ENCODE peak calls at places on chromosomes 6 and 20, in eight cellular contexts. D, F, G, I, H, X, Y and S are unnamed samples.

GRCh38 chr20:1861347-1861987 is 33.7 kb upstream of the SIRPA start:
- DNase-seq in G (no peak), I (no peak), D (no peak), F (no peak), H (no peak), Y (peak; percentile 34), X (no peak), S (no peak)

GRCh38 chr6:23532227-23532626 is 593.8 kb upstream of the NRSN1 start:
- DNase-seq in D (no peak), Y (peak; percentile 5), F (peak; percentile 61), H (no peak), X (no peak), G (no peak), I (no peak), S (no peak)

GRCh38 chr6:41360314-41360685 is 24.9 kb downstream of the NCR2 start:
- DNase-seq in Y (no peak), G (no peak), D (no peak), X (no peak), F (no peak), I (no peak), H (no peak), S (no peak)

GRCh38 chr6:155089746-155090145 is 94.6 kb downstream of the TIAM2 start:
- DNase-seq in G (no peak), F (no peak), H (no peak), Y (no peak), I (no peak), D (no peak), X (no peak), S (no peak)

GRCh38 chr20:63118303-63118670 is 97.6 kb downstream of the YTHDF1 start:
- DNase-seq in Y (no peak), F (no peak), H (no peak), X (no peak), D (no peak), G (no peak), I (no peak), S (no peak)

GRCh38 chr20:25253606-25254275 is 5.9 kb downstream of the PYGB start:
- DNase-seq in D (no peak), X (no peak), H (no peak), F (peak; percentile 57), Y (peak; percentile 45), G (no peak), I (no peak), S (peak; percentile 52)

GRCh38 chr20:46357030-46357514 is 48.8 kb upstream of the CDH22 start:
- DNase-seq in I (no peak), F (peak; percentile 15), G (no peak), D (no peak), H (no peak), X (no peak), Y (no peak), S (no peak)

GRCh38 chr20:22106308-22106938 is 401.0 kb downstream of the PAX1 start:
- DNase-seq in X (no peak), D (no peak), F (no peak), Y (no peak), I (no peak), G (peak; percentile 12), H (no peak), S (no peak)

GRCh38 chr6:85062884-85063283 is 298.5 kb upstream of the TBX18 start:
- DNase-seq in X (no peak), Y (no peak), G (no peak), D (no peak), H (no peak), I (no peak), F (no peak), S (no peak)

GRCh38 chr20:51428451-51429143 is 113.9 kb downstream of the NFATC2 start:
- DNase-seq in G (no peak), Y (no peak), D (peak; percentile 21), H (no peak), X (no peak), F (peak; percentile 76), I (no peak), S (no peak)

GRCh38 chr20:60137657-60138245 is 179.5 kb downstream of the CDH26 start:
- DNase-seq in X (no peak), F (no peak), Y (peak; percentile 20), D (no peak), I (no peak), H (no peak), G (no peak), S (no peak)

GRCh38 chr6:32624565-32624964 is 12.6 kb upstream of the HLA-DQA1 start:
- DNase-seq in Y (no peak), X (no peak), G (no peak), D (no peak), I (no peak), H (no peak), F (no peak), S (no peak)

GRCh38 chr20:61588356-61589054 is 336.4 kb downstream of the CDH4 start:
- DNase-seq in G (no peak), D (no peak), Y (peak; percentile 64), H (no peak), X (peak; percentile 20), I (no peak), F (peak; percentile 24), S (no peak)

GRCh38 chr20:61604494-61604893 is 352.4 kb downstream of the CDH4 start:
- DNase-seq in G (no peak), X (no peak), I (no peak), Y (no peak), D (no peak), H (no peak), F (no peak), S (no peak)

GRCh38 chr6:106159531-106159940 is 73.4 kb downstream of the PRDM1 start:
- DNase-seq in X (no peak), I (no peak), D (no peak), G (no peak), H (no peak), Y (peak; percentile 80), F (peak; percentile 86), S (peak; percentile 54)

GRCh38 chr6:44258325-44258863 is 1.1 kb upstream of the SLC35B2 start:
- DNase-seq in X (no peak), F (no peak), G (no peak), H (no peak), D (no peak), Y (no peak), I (no peak), S (no peak)

GRCh38 chr20:34954905-34955231 is 738 bp downstream of the GSS start:
- DNase-seq in H (peak; percentile 70), Y (peak; percentile 51), X (peak; percentile 35), D (no peak), I (no peak), F (peak; percentile 38), G (no peak), S (no peak)

GRCh38 chr6:6772751-6773150 is 184.2 kb downstream of the LY86 start:
- DNase-seq in D (no peak), Y (no peak), G (no peak), X (no peak), F (peak; percentile 9), H (no peak), I (no peak), S (no peak)

GRCh38 chr6:49339096-49339495 is 124.0 kb downstream of the MMUT start:
- DNase-seq in G (no peak), D (no peak), H (no peak), Y (no peak), I (no peak), F (no peak), X (no peak), S (no peak)

DNA sequence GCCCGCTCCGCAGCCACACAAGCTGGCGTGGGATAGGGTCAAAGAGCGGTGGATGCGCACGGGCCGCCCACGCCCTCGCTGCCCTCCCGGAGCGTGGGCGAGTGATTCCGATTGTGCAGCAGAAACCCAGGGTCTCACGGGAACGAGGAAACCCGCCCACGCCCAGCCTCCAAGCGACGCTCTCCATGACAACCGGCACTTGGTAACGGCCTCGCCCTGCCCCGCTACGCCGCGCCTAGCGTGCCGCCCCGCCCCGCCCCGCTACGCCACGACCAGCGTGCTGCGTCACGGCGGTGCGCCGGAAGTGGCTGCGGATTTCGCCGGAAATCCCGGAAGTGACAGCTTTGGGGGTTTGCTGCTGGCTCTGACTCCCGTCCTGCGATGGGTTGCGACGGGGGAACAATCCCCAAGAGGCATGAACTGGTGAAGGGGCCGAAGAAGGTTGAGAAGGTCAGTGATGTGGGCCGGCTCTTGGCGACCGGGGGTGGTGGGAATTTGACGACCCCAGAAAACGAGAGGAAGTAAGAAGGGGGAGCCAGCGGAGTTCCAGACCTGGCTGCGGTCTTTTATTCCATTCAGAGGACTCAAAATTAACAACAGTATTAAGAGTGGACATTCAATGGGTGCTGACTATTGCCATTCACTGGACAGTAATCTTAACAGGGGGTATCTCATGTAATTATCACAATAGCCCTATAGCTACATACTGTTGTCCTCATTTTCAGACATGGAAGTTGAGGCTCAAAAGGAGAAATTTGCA is at the start of gene RTF2:
- DNase-seq in H (peak; percentile 95), G (peak; percentile 54), I (peak; percentile 68), D (peak; percentile 81), F (peak; percentile 98), Y (peak; percentile 93), X (peak; percentile 81), S (peak; percentile 38)
- TF ChIP-seq CTCF in H (no peak), G (no peak), I (no peak), D (no peak), F (no peak), Y (no peak), X (no peak), S (no peak)

GRCh38 chr6:56850618-56851017 is 104.3 kb upstream of the BEND6 start:
- DNase-seq in I (no peak), H (no peak), D (no peak), F (no peak), X (no peak), G (no peak), Y (no peak), S (no peak)

GRCh38 chr6:56851541-56852248 is 103.2 kb upstream of the BEND6 start:
- DNase-seq in F (peak; percentile 88), X (peak; percentile 81), D (no peak), G (peak; percentile 91), I (no peak), H (peak; percentile 43), Y (peak; percentile 91), S (no peak)

GRCh38 chr6:56849876-56850275 is 105.0 kb upstream of the BEND6 start:
- DNase-seq in F (peak; percentile 17), X (no peak), G (no peak), I (no peak), Y (peak; percentile 41), H (no peak), D (no peak), S (no peak)

GRCh38 chr6:56852249-56852606 is 102.7 kb upstream of the BEND6 start:
- DNase-seq in G (no peak), H (no peak), D (no peak), X (no peak), Y (no peak), F (no peak), I (no peak), S (no peak)

GRCh38 chr6:56851104-56851503 is 103.8 kb upstream of the BEND6 start:
- DNase-seq in G (no peak), Y (peak; percentile 46), D (no peak), I (no peak), X (no peak), H (no peak), F (peak; percentile 26), S (no peak)
- H3K4me3 ChIP-seq in G (peak overlapping the region; percentile 42), Y (peak overlapping the region; percentile 76), D (no peak overlapping the region), I (peak overlapping the region; percentile 66), X (peak overlapping the region; percentile 67), H (peak overlapping the region; percentile 41), F (peak overlapping the region; percentile 30), S (peak overlapping the region; percentile 58)

GRCh38 chr6:109015185-109015584 is 79.5 kb downstream of the SESN1 start:
- DNase-seq in H (no peak), I (no peak), Y (no peak), D (no peak), G (no peak), F (no peak), X (no peak), S (no peak)
- TF ChIP-seq CTCF in H (no peak), I (no peak), Y (no peak), D (no peak), G (no peak), F (no peak), X (no peak), S (no peak)

GRCh38 chr6:34359438-34360158 is 32.9 kb downstream of the NUDT3 start:
- DNase-seq in X (no peak), F (no peak), H (no peak), G (no peak), I (no peak), Y (no peak), D (no peak), S (no peak)
- H3K4me3 ChIP-seq in X (no peak overlapping the region), F (no peak overlapping the region), H (no peak overlapping the region), G (no peak overlapping the region), I (no peak overlapping the region), Y (no peak overlapping the region), D (no peak overlapping the region), S (no peak overlapping the region)